ENCODE peak calls at places on chromosomes 3 and 15, in four cellular contexts. I is AG10803, P is fibroblast of mammary gland, R is A549. N is an unnamed sample.
A peak's percentile ranks its signal among the peaks of the same experiment; 100 is the strongest.

GRCh38 chr3:119324899-119325298 is 30.7 kb downstream of the ARHGAP31 start:
- DNase-seq in I (no peak), P (no peak), R (no peak), N (no peak)

GRCh38 chr3:59483191-59483590 is 433.4 kb upstream of the CFAP20DC start:
- DNase-seq in I (no peak), P (no peak), R (no peak), N (no peak)

GRCh38 chr15:69478259-69478687 is 25.7 kb downstream of the RPLP1 start:
- DNase-seq in I (peak; percentile 30), P (peak; percentile 38), R (peak; percentile 80), N (peak; percentile 56)

GRCh38 chr15:82648257-82649103 is 1.3 kb upstream of the CPEB1 start:
- DNase-seq in I (peak; percentile 4), P (no peak), R (no peak), N (no peak)

GRCh38 chr3:157329541-157329940 is 107.1 kb upstream of the PTX3 start:
- DNase-seq in I (peak; percentile 58), P (peak; percentile 69), R (no peak), N (peak; percentile 29)

GRCh38 chr15:78681306-78682012 is 40.4 kb upstream of the CHRNB4 start:
- DNase-seq in I (no peak), P (no peak), R (no peak), N (no peak)

GRCh38 chr3:17412950-17413530 is 329.4 kb downstream of the TBC1D5 start:
- DNase-seq in I (peak; percentile 61), P (peak; percentile 69), R (peak; percentile 27), N (peak; percentile 65)

GRCh38 chr3:26623409-26624208 is 1.0 kb downstream of the LRRC3B start:
- DNase-seq in I (no peak), P (no peak), R (no peak), N (no peak)

GRCh38 chr3:181329024-181329423 is 339.5 kb upstream of the DNAJC19 start:
- DNase-seq in I (no peak), P (no peak), R (no peak), N (no peak)

GRCh38 chr15:58378241-58379085 is 53.3 kb upstream of the LIPC start:
- DNase-seq in I (peak; percentile 30), P (peak; percentile 57), R (no peak), N (peak; percentile 36)

GRCh38 chr3:109125902-109126301 is 8.0 kb upstream of the MORC1 start:
- DNase-seq in I (no peak), P (no peak), R (no peak), N (no peak)

GRCh38 chr3:156161172-156161571 is 40.8 kb downstream of the KCNAB1 start:
- DNase-seq in I (no peak), P (peak; percentile 58), R (no peak), N (peak; percentile 48)

GRCh38 chr3:67605377-67605776 is 49.0 kb downstream of the SUCLG2 start:
- DNase-seq in I (peak; percentile 78), P (peak; percentile 81), R (peak; percentile 3), N (peak; percentile 77)

GRCh38 chr15:93417156-93418077 is 328.4 kb upstream of the RGMA start:
- DNase-seq in I (no peak), P (no peak), R (no peak), N (no peak)

GRCh38 chr3:23161308-23161707 is 41.8 kb upstream of the UBE2E2 start:
- DNase-seq in I (no peak), P (peak; percentile 48), R (no peak), N (peak; percentile 16)

GRCh38 chr3:71724171-71724453 is 1.1 kb downstream of the EIF4E3 start:
- DNase-seq in I (no peak), P (no peak), R (no peak), N (no peak)

GRCh38 chr15:26970712-26971210 is at the start of gene GABRG3:
- DNase-seq in I (no peak), P (no peak), R (peak; percentile 32), N (no peak)

GRCh38 chr15:51267047-51267713 is 71.2 kb downstream of the CYP19A1 start:
- DNase-seq in I (no peak), P (no peak), R (no peak), N (peak; percentile 15)

GRCh38 chr3:114221165-114221880 is 16.1 kb downstream of the ZNF80 start:
- DNase-seq in I (peak; percentile 7), P (no peak), R (no peak), N (peak; percentile 17)

GRCh38 chr3:12822725-12823373 is 18.5 kb downstream of the RPL32 start:
- DNase-seq in I (peak; percentile 24), P (peak; percentile 35), R (peak; percentile 53), N (peak; percentile 29)

GRCh38 chr3:128935922-128936321 is 56.5 kb downstream of the ACAD9 start:
- DNase-seq in I (no peak), P (no peak), R (no peak), N (no peak)

GRCh38 chr3:40172560-40172959 is 136.9 kb upstream of the EIF1B start:
- DNase-seq in I (no peak), P (no peak), R (no peak), N (no peak)

GRCh38 chr3:42263354-42264346 is 2.3 kb downstream of the CCK start:
- DNase-seq in I (no peak), P (no peak), R (no peak), N (no peak)
- H3K4me3 ChIP-seq in I (no peak overlapping the region), P (no peak overlapping the region), R (no peak overlapping the region), N (no peak overlapping the region)

GRCh38 chr15:83747050-83747717 is 93.3 kb downstream of the ADAMTSL3 start:
- DNase-seq in I (peak; percentile 23), P (peak; percentile 61), R (no peak), N (no peak)
- TF ChIP-seq CTCF in I (peak; percentile 25), P (peak; percentile 27), R (no peak), N (peak; percentile 22)

GRCh38 chr15:65067334-65067644 is 502 bp downstream of the RASL12 start:
- DNase-seq in I (no peak), P (no peak), R (no peak), N (no peak)
- H3K4me3 ChIP-seq in I (no peak overlapping the region), P (peak overlapping the region; percentile 16), R (no peak overlapping the region), N (no peak overlapping the region)

GRCh38 chr15:40807028-40807887 is at the start of the genes DNAJC17 and ZFYVE19:
- DNase-seq in I (peak; percentile 97), P (peak; percentile 98), R (peak; percentile 78), N (peak; percentile 98)
- TF ChIP-seq CTCF in I (peak; percentile 4), P (no peak), R (no peak), N (no peak)

N was measured in astrocyte of the spinal cord.